ENCODE peak calls at places on chromosomes 1 and 21, in six cellular contexts. A is mesendoderm, M is mesenchymal stem cell, L is H9, S is H1, O is neuronal stem cell. N is an unnamed sample.

GRCh38 chr1:225603538-225604354 is 49.2 kb downstream of the ENAH start:
- DNase-seq in S (no peak), A (no peak), L (no peak), M (peak; percentile 84), O (no peak), N (peak; percentile 75)

GRCh38 chr1:91842563-91842962 is 43.4 kb downstream of the TGFBR3 start:
- DNase-seq in S (no peak), A (no peak), O (no peak), L (no peak), M (no peak), N (no peak)

GRCh38 chr1:90835661-90836344 is 118.7 kb upstream of the BARHL2 start:
- DNase-seq in M (no peak), O (no peak), S (no peak), L (peak; percentile 67), A (peak; percentile 43), N (no peak)

GRCh38 chr1:184483101-184483813 is 96.4 kb downstream of the C1orf21 start:
- DNase-seq in M (peak; percentile 91), S (no peak), L (no peak), O (no peak), A (no peak), N (peak; percentile 83)

GRCh38 chr1:119275145-119275929 is 93.2 kb upstream of the HAO2 start:
- DNase-seq in L (peak; percentile 54), S (no peak), O (peak; percentile 52), M (peak; percentile 58), A (peak; percentile 67), N (peak; percentile 67)

GRCh38 chr1:109214695-109215623 is 1.2 kb downstream of the SARS1 start:
- DNase-seq in S (no peak), M (peak; percentile 91), O (no peak), L (no peak), A (peak; percentile 93), N (peak; percentile 95)

GRCh38 chr1:58447891-58448290 is 98.6 kb downstream of the OMA1 start:
- DNase-seq in O (no peak), L (no peak), S (no peak), M (no peak), A (peak; percentile 79), N (no peak)

GRCh38 chr21:16794944-16795343 is 717.9 kb upstream of the CXADR start:
- DNase-seq in L (no peak), M (peak; percentile 81), A (peak; percentile 11), S (no peak), O (no peak), N (peak; percentile 95)

GRCh38 chr1:51237313-51237700 is 1.2 kb downstream of the RNF11 start:
- DNase-seq in S (no peak), O (no peak), L (no peak), M (no peak), A (no peak), N (no peak)

GRCh38 chr1:10319750-10320149 is 79.1 kb upstream of the PGD start:
- DNase-seq in L (no peak), M (no peak), S (no peak), A (no peak), O (no peak), N (no peak)

GRCh38 chr21:38775733-38776132 is 30.0 kb upstream of the ETS2 start:
- DNase-seq in S (no peak), O (no peak), L (no peak), A (no peak), M (no peak), N (no peak)

GRCh38 chr21:45309541-45310381 is 22.1 kb upstream of the POFUT2 start:
- DNase-seq in A (no peak), O (no peak), L (no peak), S (no peak), M (no peak), N (no peak)

GRCh38 chr1:1217621-1218523 is 3.9 kb upstream of the TNFRSF4 start:
- DNase-seq in S (no peak), O (no peak), A (peak; percentile 41), L (no peak), M (no peak), N (no peak)

GRCh38 chr1:56755911-56756310 is 63.3 kb downstream of the FYB2 start:
- DNase-seq in M (no peak), L (no peak), O (no peak), S (no peak), A (no peak), N (no peak)

GRCh38 chr1:224828691-224829090 is 100.8 kb upstream of the DNAH14 start:
- DNase-seq in M (no peak), S (no peak), A (no peak), O (no peak), L (no peak), N (peak; percentile 16)

GRCh38 chr1:109641341-109641740 is 14.6 kb upstream of the GSTM4 start:
- DNase-seq in L (no peak), O (no peak), A (no peak), M (no peak), S (no peak), N (no peak)

GRCh38 chr1:183568176-183569041 is 21.9 kb downstream of the NCF2 start:
- DNase-seq in M (no peak), A (peak; percentile 77), L (no peak), O (no peak), S (no peak), N (no peak)

GRCh38 chr1:74504125-74505065 is 8.0 kb downstream of the LRRC53 start:
- DNase-seq in A (peak; percentile 78), S (no peak), L (peak; percentile 74), M (peak; percentile 36), O (peak; percentile 66), N (peak; percentile 50)

GRCh38 chr1:89901957-89902669 is 81.3 kb downstream of the LRRC8D start:
- DNase-seq in A (no peak), L (no peak), M (no peak), O (no peak), S (no peak), N (no peak)

GRCh38 chr21:45136500-45136899 is 62.1 kb downstream of the ADARB1 start:
- DNase-seq in S (no peak), O (no peak), M (no peak), A (no peak), L (no peak), N (no peak)

GRCh38 chr21:25964009-25964408 is 206.6 kb downstream of the APP start:
- DNase-seq in L (no peak), M (peak; percentile 29), O (no peak), A (no peak), S (no peak), N (no peak)

GRCh38 chr1:200231787-200232222 is 178.0 kb downstream of the ZNF281 start:
- DNase-seq in S (no peak), M (peak; percentile 76), O (no peak), L (no peak), A (no peak), N (peak; percentile 45)

GRCh38 chr1:167169642-167170041 is 51.0 kb upstream of the POU2F1 start:
- DNase-seq in L (no peak), O (no peak), S (no peak), A (no peak), M (no peak), N (no peak)
- H2BK120ac ChIP-seq in L (no peak overlapping the region), O (no peak overlapping the region), S (no peak overlapping the region), A (no peak overlapping the region), M (no peak overlapping the region), N (no peak overlapping the region)

DNA sequence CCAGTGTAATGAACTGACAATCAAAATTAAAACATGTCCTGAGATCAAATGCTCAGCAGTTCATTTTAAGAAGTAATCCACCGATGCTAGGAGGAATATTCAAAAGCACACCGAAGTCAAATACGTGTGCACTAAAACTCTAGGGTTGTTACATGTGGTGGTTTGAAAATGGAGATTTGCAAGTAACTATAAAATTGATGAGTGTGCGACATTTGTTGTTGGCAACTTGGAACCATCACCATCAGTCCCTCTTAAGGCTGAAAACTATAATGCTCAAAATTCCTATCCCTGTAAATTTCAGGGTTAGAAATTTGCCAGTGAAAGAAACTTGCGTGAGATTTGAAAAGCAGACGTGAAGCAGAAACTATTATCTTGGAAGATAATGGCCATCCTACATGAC is 13.3 kb upstream of the SGIP1 start:
- DNase-seq in A (no peak), M (no peak), S (no peak), L (no peak), O (no peak), N (no peak)
- H2BK15ac ChIP-seq in A (no peak overlapping the region), M (no peak overlapping the region), S (no peak overlapping the region), L (no peak overlapping the region), O (no peak overlapping the region), N (no peak overlapping the region)

GRCh38 chr1:147242449-147243227 is at the start of gene CHD1L:
- DNase-seq in A (peak; percentile 96), L (peak; percentile 95), S (peak; percentile 80), M (peak; percentile 95), O (peak; percentile 93), N (peak; percentile 95)
- H2BK120ac ChIP-seq in A (peak within 1 kb of the TSS; percentile 11), L (no peak within 1 kb of the TSS), S (peak within 1 kb of the TSS; percentile 90), M (peak within 1 kb of the TSS; percentile 27), O (no peak within 1 kb of the TSS), N (peak within 1 kb of the TSS; percentile 0)

GRCh38 chr1:31310131-31310530 is 13.3 kb downstream of the ZCCHC17 start:
- DNase-seq in O (no peak), M (no peak), S (no peak), A (no peak), L (no peak), N (peak; percentile 2)
- H2BK15ac ChIP-seq in O (no peak overlapping the region), M (no peak overlapping the region), S (no peak overlapping the region), A (no peak overlapping the region), L (no peak overlapping the region), N (no peak overlapping the region)

GRCh38 chr1:94110021-94110761 is 10.8 kb downstream of the ABCA4 start:
- DNase-seq in M (no peak), S (no peak), L (no peak), O (no peak), A (no peak), N (no peak)
- H2BK120ac ChIP-seq in M (no peak overlapping the region), S (no peak overlapping the region), L (no peak overlapping the region), O (no peak overlapping the region), A (no peak overlapping the region), N (no peak overlapping the region)

GRCh38 chr1:3492545-3493246 is 38.2 kb downstream of the ARHGEF16 start:
- DNase-seq in M (no peak), S (no peak), L (no peak), A (no peak), O (no peak), N (no peak)

GRCh38 chr1:3494321-3495308 is 40.1 kb downstream of the ARHGEF16 start:
- DNase-seq in L (no peak), S (no peak), M (no peak), A (no peak), O (no peak), N (no peak)

GRCh38 chr1:3490046-3490745 is 35.7 kb downstream of the ARHGEF16 start:
- DNase-seq in O (no peak), S (no peak), A (no peak), M (no peak), L (no peak), N (no peak)

GRCh38 chr1:3488432-3488831 is 34.0 kb downstream of the ARHGEF16 start:
- DNase-seq in O (no peak), A (no peak), M (no peak), S (no peak), L (no peak), N (no peak)

GRCh38 chr1:3491291-3492246 is 37.1 kb downstream of the ARHGEF16 start:
- DNase-seq in L (peak; percentile 83), S (peak; percentile 44), M (peak; percentile 47), O (peak; percentile 69), A (peak; percentile 66), N (peak; percentile 24)
- H2BK15ac ChIP-seq in L (no peak overlapping the region), S (peak overlapping the region; percentile 13), M (no peak overlapping the region), O (peak overlapping the region; percentile 98), A (no peak overlapping the region), N (no peak overlapping the region)

N was measured in IMR-90.